ENCODE peak calls at places on chromosomes 2 and 18, in four cellular contexts. Q is H54, T is right atrium auricular region, X is aorta. F is an unnamed sample.

GRCh38 chr2:222318712-222319575 is 20.1 kb upstream of the PAX3 start:
- DNase-seq in Q (no peak), T (peak), X (no peak), F (no peak)

GRCh38 chr2:138615257-138615656 is 113.7 kb downstream of the SPOPL start:
- DNase-seq in Q (peak), T (no peak), X (no peak), F (no peak)

GRCh38 chr2:217892560-217892959 is 110.2 kb downstream of the TNS1 start:
- DNase-seq in T (no peak), X (peak), Q (no peak), F (no peak)

GRCh38 chr2:16559263-16559662 is 106.4 kb downstream of the CYRIA start:
- DNase-seq in X (no peak), T (no peak), Q (no peak), F (no peak)

GRCh38 chr2:229096667-229097066 is 174.4 kb downstream of the PID1 start:
- DNase-seq in T (no peak), X (no peak), Q (no peak), F (no peak)

GRCh38 chr2:2662037-2662846 is 331.2 kb upstream of the MYT1L start:
- DNase-seq in Q (no peak), X (peak), T (no peak), F (no peak)

GRCh38 chr2:188798159-188798558 is 176.0 kb upstream of the COL3A1 start:
- DNase-seq in T (no peak), Q (no peak), X (no peak), F (no peak)

GRCh38 chr18:36887864-36888263 is 58.9 kb downstream of the KIAA1328 start:
- DNase-seq in T (no peak), X (no peak), Q (no peak), F (no peak)

GRCh38 chr2:18440141-18440605 is 120.3 kb downstream of the RDH14 start:
- DNase-seq in T (no peak), Q (no peak), X (peak), F (no peak)

GRCh38 chr18:27931563-27931962 is 245.4 kb downstream of the CDH2 start:
- DNase-seq in Q (no peak), T (no peak), X (no peak), F (no peak)

GRCh38 chr2:25821225-25822056 is 56.8 kb downstream of the ASXL2 start:
- DNase-seq in Q (no peak), T (no peak), X (no peak), F (no peak)

GRCh38 chr2:25078171-25079049 is 36.5 kb downstream of the EFR3B start:
- DNase-seq in Q (peak), X (no peak), T (no peak), F (no peak)

GRCh38 chr18:62867521-62867920 is 152.2 kb downstream of the PHLPP1 start:
- DNase-seq in Q (no peak), T (no peak), X (no peak), F (no peak)

GRCh38 chr2:215489288-215489848 is 53.5 kb upstream of the FN1 start:
- DNase-seq in X (no peak), Q (no peak), T (no peak), F (no peak)

GRCh38 chr2:101197215-101197745 is 46.1 kb upstream of the TBC1D8 start:
- DNase-seq in X (no peak), Q (no peak), T (no peak), F (no peak)

GRCh38 chr2:69621440-69621839 is 22.1 kb downstream of the AAK1 start:
- DNase-seq in T (no peak), X (no peak), Q (no peak), F (no peak)

GRCh38 chr18:64027931-64028695 is 58.2 kb downstream of the SERPINB8 start:
- DNase-seq in X (no peak), Q (no peak), T (no peak), F (no peak)

GRCh38 chr2:174711206-174711605 is 53.1 kb downstream of the CHRNA1 start:
- DNase-seq in T (no peak), X (no peak), Q (no peak), F (no peak)

GRCh38 chr2:239265681-239266435 is 135.0 kb downstream of the HDAC4 start:
- DNase-seq in T (peak), X (no peak), Q (no peak), F (no peak)

GRCh38 chr2:190506666-190507065 is 27.9 kb downstream of the NEMP2 start:
- DNase-seq in T (no peak), Q (no peak), X (no peak), F (no peak)

GRCh38 chr2:23145460-23145859 is 239.5 kb upstream of the KLHL29 start:
- DNase-seq in T (no peak), Q (no peak), X (no peak), F (no peak)

GRCh38 chr2:85765081-85765731 is 11.4 kb downstream of the ATOH8 start:
- DNase-seq in X (no peak), Q (no peak), T (no peak), F (no peak)

GRCh38 chr2:219541611-219542180 is 1.9 kb downstream of the CHPF start:
- DNase-seq in T (peak), X (peak), Q (no peak), F (no peak)

GRCh38 chr2:69524799-69525198 is 87.6 kb upstream of the NFU1 start:
- DNase-seq in X (no peak), T (no peak), Q (no peak), F (no peak)

GRCh38 chr18:54700580-54700979 is 109.5 kb downstream of the DYNAP start:
- DNase-seq in T (no peak), Q (no peak), X (no peak), F (no peak)

GRCh38 chr2:13919981-13920382 is 712.5 kb upstream of the LRATD1 start:
- DNase-seq in Q (no peak), X (no peak), T (no peak), F (no peak)

GRCh38 chr18:36829362-36830140 is 624 bp downstream of the KIAA1328 start:
- DNase-seq in T (no peak), X (no peak), Q (no peak), F (no peak)

GRCh38 chr2:176188218-176188968 is at the start of gene HOXD1:
- DNase-seq in Q (peak), T (no peak), X (peak), F (no peak)

GRCh38 chr18:30211112-30211511 is 831.4 kb downstream of the DSC3 start:
- DNase-seq in X (no peak), T (no peak), Q (no peak), F (no peak)

GRCh38 chr18:7637269-7637668 is 70.2 kb downstream of the PTPRM start:
- DNase-seq in Q (no peak), T (no peak), X (no peak), F (peak)

GRCh38 chr18:2881088-2881487 is 34.3 kb downstream of the EMILIN2 start:
- DNase-seq in Q (no peak), X (no peak), T (no peak), F (no peak)

GRCh38 chr18:58848685-58849084 is 16.0 kb upstream of the ZNF532 start:
- DNase-seq in X (no peak), Q (no peak), T (no peak), F (no peak)

GRCh38 chr18:70232251-70232650 is 26.8 kb upstream of the RTTN start:
- DNase-seq in Q (no peak), X (no peak), T (no peak), F (no peak)

GRCh38 chr2:25362564-25363145 is 20.9 kb upstream of the DNMT3A start:
- DNase-seq in Q (no peak), T (no peak), X (peak), F (no peak)

GRCh38 chr2:3466966-3467365 is 52.4 kb downstream of the ADI1 start:
- DNase-seq in T (no peak), Q (no peak), X (no peak), F (no peak)

GRCh38 chr18:13800505-13801259 is 23.3 kb upstream of the MC5R start:
- DNase-seq in Q (no peak), X (peak), T (peak), F (no peak)

GRCh38 chr2:138094031-138094430 is 129.8 kb downstream of the HNMT start:
- DNase-seq in T (no peak), Q (no peak), X (no peak), F (no peak)

GRCh38 chr2:98819350-98819749 is 88.4 kb upstream of the MGAT4A start:
- DNase-seq in T (no peak), Q (no peak), X (no peak), F (peak)